ENCODE peak calls at places on chromosomes 13 and 19, in four cellular contexts. One of them, this sample, is unnamed.
A peak's percentile ranks its signal among the peaks of the same experiment; 100 is the strongest.

GRCh38 chr19:45499196-45500180 is 1.2 kb downstream of the PPM1N start:
- DNase-seq in endothelial cell: peak; percentile 32
- DNase-seq in lower leg skin: no peak
- DNase-seq in hepatocyte: peak; percentile 64
- DNase-seq in this sample: peak; percentile 80

GRCh38 chr13:24625870-24626419 is 54.3 kb upstream of the ATP12A start:
- DNase-seq in endothelial cell: no peak
- DNase-seq in lower leg skin: peak; percentile 64
- DNase-seq in hepatocyte: no peak
- DNase-seq in this sample: no peak

GRCh38 chr19:33382006-33382405 is 8.5 kb downstream of the CEBPG start:
- DNase-seq in endothelial cell: no peak
- DNase-seq in lower leg skin: peak; percentile 32
- DNase-seq in hepatocyte: no peak
- DNase-seq in this sample: no peak

GRCh38 chr13:98782654-98783053 is 30.2 kb upstream of the SLC15A1 start:
- DNase-seq in endothelial cell: no peak
- DNase-seq in lower leg skin: peak; percentile 52
- DNase-seq in hepatocyte: no peak
- DNase-seq in this sample: no peak

GRCh38 chr19:17404015-17404414 is 1.4 kb downstream of the BST2 start:
- DNase-seq in endothelial cell: no peak
- DNase-seq in lower leg skin: no peak
- DNase-seq in hepatocyte: no peak
- DNase-seq in this sample: no peak

GRCh38 chr13:99434258-99434788 is 66.9 kb upstream of the TM9SF2 start:
- DNase-seq in endothelial cell: no peak
- DNase-seq in lower leg skin: no peak
- DNase-seq in hepatocyte: peak; percentile 33
- DNase-seq in this sample: peak; percentile 23

GRCh38 chr13:34721631-34722144 is 220.4 kb upstream of the NBEA start:
- DNase-seq in endothelial cell: no peak
- DNase-seq in lower leg skin: no peak
- DNase-seq in hepatocyte: no peak
- DNase-seq in this sample: no peak

GRCh38 chr13:29758591-29759114 is 91.8 kb downstream of the UBL3 start:
- DNase-seq in endothelial cell: no peak
- DNase-seq in lower leg skin: no peak
- DNase-seq in hepatocyte: no peak
- DNase-seq in this sample: no peak

GRCh38 chr19:18967358-18968146 is 26.5 kb upstream of the HOMER3 start:
- DNase-seq in endothelial cell: no peak
- DNase-seq in lower leg skin: peak; percentile 96
- DNase-seq in hepatocyte: peak; percentile 34
- DNase-seq in this sample: no peak

GRCh38 chr13:76971215-76971614 is 20.7 kb upstream of the CLN5 start:
- DNase-seq in endothelial cell: no peak
- DNase-seq in lower leg skin: no peak
- DNase-seq in hepatocyte: no peak
- DNase-seq in this sample: no peak

GRCh38 chr13:94947965-94948371 is 235.6 kb upstream of the SOX21 start:
- DNase-seq in endothelial cell: no peak
- DNase-seq in lower leg skin: no peak
- DNase-seq in hepatocyte: no peak
- DNase-seq in this sample: no peak

GRCh38 chr19:5076440-5077208 is 107.7 kb downstream of the KDM4B start:
- DNase-seq in endothelial cell: no peak
- DNase-seq in lower leg skin: no peak
- DNase-seq in hepatocyte: no peak
- DNase-seq in this sample: no peak

GRCh38 chr19:46616631-46617322 is 8.1 kb downstream of the PTGIR start:
- DNase-seq in endothelial cell: peak; percentile 73
- DNase-seq in lower leg skin: no peak
- DNase-seq in hepatocyte: peak; percentile 83
- DNase-seq in this sample: peak; percentile 92

GRCh38 chr13:46675016-46675415 is 121.9 kb downstream of the ESD start:
- DNase-seq in endothelial cell: no peak
- DNase-seq in lower leg skin: no peak
- DNase-seq in hepatocyte: no peak
- DNase-seq in this sample: no peak

GRCh38 chr13:46682015-46682414 is 114.9 kb downstream of the ESD start:
- DNase-seq in endothelial cell: no peak
- DNase-seq in lower leg skin: no peak
- DNase-seq in hepatocyte: no peak
- DNase-seq in this sample: no peak

GRCh38 chr13:46676378-46676725 is 120.6 kb downstream of the ESD start:
- DNase-seq in endothelial cell: no peak
- DNase-seq in lower leg skin: no peak
- DNase-seq in hepatocyte: no peak
- DNase-seq in this sample: no peak

GRCh38 chr13:46683879-46684278 is 113.1 kb downstream of the ESD start:
- DNase-seq in endothelial cell: no peak
- DNase-seq in lower leg skin: no peak
- DNase-seq in hepatocyte: no peak
- DNase-seq in this sample: no peak

GRCh38 chr13:46679369-46680180 is 117.4 kb downstream of the ESD start:
- DNase-seq in endothelial cell: no peak
- DNase-seq in lower leg skin: no peak
- DNase-seq in hepatocyte: peak; percentile 33
- DNase-seq in this sample: no peak
- TF ChIP-seq CTCF in endothelial cell: no peak
- TF ChIP-seq CTCF in lower leg skin: no peak
- TF ChIP-seq CTCF in hepatocyte: peak; percentile 10
- TF ChIP-seq CTCF in this sample: no peak

DNA sequence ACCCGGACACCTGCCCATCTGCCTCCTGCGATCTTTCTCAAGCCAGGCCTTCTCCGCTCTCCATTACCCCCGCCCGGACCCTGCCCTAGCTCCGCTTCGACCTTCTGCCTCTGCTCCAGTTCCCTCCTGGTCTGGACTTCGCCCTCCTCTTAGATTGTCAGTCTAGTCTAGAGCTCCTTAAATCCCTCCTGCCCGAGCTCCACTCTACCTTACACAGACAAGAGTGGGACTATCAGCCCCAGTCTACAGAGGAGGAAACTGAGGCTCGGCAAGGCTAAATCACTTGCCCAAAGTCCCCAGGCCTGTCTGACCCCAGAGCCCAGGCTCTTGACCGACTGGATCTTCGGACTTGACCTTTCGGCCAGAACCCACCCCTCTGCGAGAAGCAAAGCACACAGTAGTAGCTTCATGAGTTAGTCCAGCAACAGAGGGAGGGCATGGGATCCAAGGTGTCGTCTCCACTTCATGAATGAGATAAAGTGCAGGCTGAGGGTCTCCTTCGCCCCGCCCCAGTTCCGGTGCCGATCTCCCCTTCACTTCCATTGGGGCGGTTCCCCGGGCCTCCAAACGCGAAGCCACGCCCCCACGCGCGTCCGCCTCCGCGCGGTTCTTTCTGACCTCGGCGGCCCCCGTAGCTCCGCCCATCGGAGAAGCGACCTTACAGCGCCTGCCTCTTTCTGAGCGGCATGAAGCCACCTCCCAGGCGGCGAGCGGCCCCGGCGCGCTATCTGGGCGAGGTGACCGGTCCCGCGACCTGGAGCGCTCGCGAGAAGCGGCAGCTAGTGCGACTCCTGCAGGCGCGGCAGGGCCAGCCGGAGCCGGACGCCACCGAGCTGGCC is at the start of gene SNAPC2:
- DNase-seq in endothelial cell: peak; percentile 97
- DNase-seq in lower leg skin: peak; percentile 99
- DNase-seq in hepatocyte: peak; percentile 97
- DNase-seq in this sample: peak; percentile 97
- TF ChIP-seq CTCF in endothelial cell: no peak
- TF ChIP-seq CTCF in lower leg skin: no peak
- TF ChIP-seq CTCF in hepatocyte: no peak
- TF ChIP-seq CTCF in this sample: no peak

DNA sequence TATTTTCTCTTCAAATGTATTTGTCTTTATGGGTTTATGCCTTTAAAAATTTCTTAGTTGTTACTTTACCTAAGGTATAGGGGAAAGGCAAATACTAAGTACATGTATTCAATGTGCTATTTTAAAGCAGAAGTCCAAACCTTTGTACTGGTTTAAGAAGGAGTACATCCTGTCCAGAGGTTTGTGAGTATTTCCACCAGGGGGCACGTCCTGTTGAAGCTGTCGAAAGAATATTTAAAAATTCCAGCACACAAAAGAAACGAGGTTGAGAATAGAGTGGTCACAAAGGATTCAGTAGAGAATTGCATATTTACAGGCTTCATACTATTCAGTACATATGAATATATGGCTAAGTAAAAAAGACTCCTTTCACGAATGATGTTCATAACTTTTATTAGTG is 59.8 kb downstream of the URI1 start:
- DNase-seq in endothelial cell: peak; percentile 10
- DNase-seq in lower leg skin: no peak
- DNase-seq in hepatocyte: peak; percentile 4
- DNase-seq in this sample: no peak
- TF ChIP-seq CTCF in endothelial cell: peak; percentile 19
- TF ChIP-seq CTCF in lower leg skin: no peak
- TF ChIP-seq CTCF in hepatocyte: peak; percentile 30
- TF ChIP-seq CTCF in this sample: no peak

GRCh38 chr19:49533551-49534488 is 6.0 kb downstream of the RCN3 start:
- DNase-seq in endothelial cell: peak; percentile 80
- DNase-seq in lower leg skin: peak; percentile 95
- DNase-seq in hepatocyte: peak; percentile 88
- DNase-seq in this sample: peak; percentile 69
- TF ChIP-seq CTCF in endothelial cell: peak; percentile 50
- TF ChIP-seq CTCF in lower leg skin: no peak
- TF ChIP-seq CTCF in hepatocyte: no peak
- TF ChIP-seq CTCF in this sample: peak; percentile 55

GRCh38 chr13:27176772-27177171 is 5.2 kb upstream of the USP12 start:
- DNase-seq in endothelial cell: no peak
- DNase-seq in lower leg skin: no peak
- DNase-seq in hepatocyte: no peak
- DNase-seq in this sample: no peak

GRCh38 chr13:27174766-27175455 is 3.3 kb upstream of the USP12 start:
- DNase-seq in endothelial cell: no peak
- DNase-seq in lower leg skin: no peak
- DNase-seq in hepatocyte: no peak
- DNase-seq in this sample: no peak

GRCh38 chr13:27182054-27182453 is 10.4 kb upstream of the USP12 start:
- DNase-seq in endothelial cell: no peak
- DNase-seq in lower leg skin: no peak
- DNase-seq in hepatocyte: no peak
- DNase-seq in this sample: no peak

GRCh38 chr13:27182844-27183497 is 11.4 kb upstream of the USP12 start:
- DNase-seq in endothelial cell: no peak
- DNase-seq in lower leg skin: no peak
- DNase-seq in hepatocyte: peak; percentile 52
- DNase-seq in this sample: no peak

DNA sequence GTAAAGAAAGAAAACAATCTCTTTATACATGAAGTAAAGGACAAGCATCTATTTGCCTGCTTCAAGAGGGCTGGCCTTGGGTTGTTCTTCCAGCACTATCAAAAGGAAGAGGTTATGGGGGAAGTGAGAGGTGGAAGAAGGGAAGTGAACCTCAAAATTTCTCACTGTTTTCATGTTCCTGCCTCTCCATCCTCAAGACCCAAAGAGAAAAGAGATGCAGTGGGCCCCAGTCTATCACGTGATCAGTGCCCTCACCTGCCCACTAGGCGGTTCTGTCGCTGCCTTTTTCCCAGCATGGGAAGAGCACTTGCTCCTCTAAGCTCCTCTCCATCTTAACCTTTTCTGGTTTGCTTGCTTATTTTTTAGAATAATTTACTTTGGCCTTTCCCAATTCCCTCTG is 6.2 kb upstream of the USP12 start:
- DNase-seq in endothelial cell: no peak
- DNase-seq in lower leg skin: no peak
- DNase-seq in hepatocyte: no peak
- DNase-seq in this sample: peak; percentile 40
- TF ChIP-seq CTCF in endothelial cell: no peak
- TF ChIP-seq CTCF in lower leg skin: no peak
- TF ChIP-seq CTCF in hepatocyte: no peak
- TF ChIP-seq CTCF in this sample: peak; percentile 73